ENCODE peak calls at places on chromosomes 1 and 21, in four cellular contexts. One of them, this sample, is unnamed. For H3K4me1 and H3K27me3, the result is how much of the 10 kb centered on the place peaks cover.

GRCh38 chr1:86992790-86993189 is 78.4 kb downstream of the HS2ST1 start:
- DNase-seq in colonic mucosa: no peak
- DNase-seq in mammary epithelial cell: no peak
- DNase-seq in IMR-90: no peak
- DNase-seq in this sample: no peak

GRCh38 chr1:205575294-205575885 is 56.4 kb downstream of the ELK4 start:
- DNase-seq in colonic mucosa: peak
- DNase-seq in mammary epithelial cell: no peak
- DNase-seq in IMR-90: no peak
- DNase-seq in this sample: no peak

GRCh38 chr1:214074477-214074876 is 86.7 kb downstream of the PROX1 start:
- DNase-seq in colonic mucosa: no peak
- DNase-seq in mammary epithelial cell: no peak
- DNase-seq in IMR-90: no peak
- DNase-seq in this sample: peak

GRCh38 chr1:160641323-160642280 is 5.2 kb downstream of the SLAMF1 start:
- DNase-seq in colonic mucosa: no peak
- DNase-seq in mammary epithelial cell: no peak
- DNase-seq in IMR-90: no peak
- DNase-seq in this sample: no peak

GRCh38 chr1:101162300-101162699 is 74.5 kb upstream of the S1PR1 start:
- DNase-seq in colonic mucosa: no peak
- DNase-seq in mammary epithelial cell: no peak
- DNase-seq in IMR-90: no peak
- DNase-seq in this sample: no peak

GRCh38 chr1:98940069-98940468 is 64.6 kb downstream of the PLPPR5 start:
- DNase-seq in colonic mucosa: no peak
- DNase-seq in mammary epithelial cell: no peak
- DNase-seq in IMR-90: no peak
- DNase-seq in this sample: no peak

GRCh38 chr1:20153000-20153418 is 13.9 kb downstream of the PLA2G2F start:
- DNase-seq in colonic mucosa: no peak
- DNase-seq in mammary epithelial cell: no peak
- DNase-seq in IMR-90: no peak
- DNase-seq in this sample: no peak

GRCh38 chr1:36609241-36610027 is 126.7 kb upstream of the CSF3R start:
- DNase-seq in colonic mucosa: peak
- DNase-seq in mammary epithelial cell: peak
- DNase-seq in IMR-90: peak
- DNase-seq in this sample: peak

GRCh38 chr1:92211166-92211565 is 6.5 kb upstream of the C1orf146 start:
- DNase-seq in colonic mucosa: no peak
- DNase-seq in mammary epithelial cell: peak
- DNase-seq in IMR-90: peak
- DNase-seq in this sample: no peak

GRCh38 chr1:1891349-1892078 is 627 bp upstream of the GNB1 start:
- DNase-seq in colonic mucosa: peak
- DNase-seq in mammary epithelial cell: peak
- DNase-seq in IMR-90: peak
- DNase-seq in this sample: peak

GRCh38 chr1:156571261-156571958 is 955 bp downstream of the IQGAP3 start:
- DNase-seq in colonic mucosa: peak
- DNase-seq in mammary epithelial cell: peak
- DNase-seq in IMR-90: peak
- DNase-seq in this sample: no peak

GRCh38 chr1:213983589-213984386 is 4.0 kb upstream of the PROX1 start:
- DNase-seq in colonic mucosa: no peak
- DNase-seq in mammary epithelial cell: no peak
- DNase-seq in IMR-90: no peak
- DNase-seq in this sample: no peak

GRCh38 chr1:178374016-178374415 is 122.7 kb downstream of the CLEC20A start:
- DNase-seq in colonic mucosa: no peak
- DNase-seq in mammary epithelial cell: no peak
- DNase-seq in IMR-90: no peak
- DNase-seq in this sample: no peak

GRCh38 chr1:21335750-21336168 is 45.5 kb upstream of the ECE1 start:
- DNase-seq in colonic mucosa: no peak
- DNase-seq in mammary epithelial cell: peak
- DNase-seq in IMR-90: no peak
- DNase-seq in this sample: no peak

GRCh38 chr1:203129501-203130231 is 2.1 kb downstream of the ADORA1 start:
- DNase-seq in colonic mucosa: no peak
- DNase-seq in mammary epithelial cell: no peak
- DNase-seq in IMR-90: no peak
- DNase-seq in this sample: no peak

GRCh38 chr1:119266386-119266785 is 102.2 kb upstream of the HAO2 start:
- DNase-seq in colonic mucosa: no peak
- DNase-seq in mammary epithelial cell: no peak
- DNase-seq in IMR-90: no peak
- DNase-seq in this sample: no peak

GRCh38 chr1:3731951-3732746 is 20.1 kb upstream of the CCDC27 start:
- DNase-seq in colonic mucosa: no peak
- DNase-seq in mammary epithelial cell: no peak
- DNase-seq in IMR-90: no peak
- DNase-seq in this sample: no peak

GRCh38 chr1:68269637-68270430 is 37.5 kb upstream of the WLS start:
- DNase-seq in colonic mucosa: no peak
- DNase-seq in mammary epithelial cell: peak
- DNase-seq in IMR-90: peak
- DNase-seq in this sample: no peak

GRCh38 chr1:78281580-78281979 is 209.2 kb upstream of the PTGFR start:
- DNase-seq in colonic mucosa: no peak
- DNase-seq in mammary epithelial cell: no peak
- DNase-seq in IMR-90: no peak
- DNase-seq in this sample: no peak

GRCh38 chr1:40944841-40945430 is 34.6 kb upstream of the CTPS1 start:
- DNase-seq in colonic mucosa: no peak
- DNase-seq in mammary epithelial cell: no peak
- DNase-seq in IMR-90: peak
- DNase-seq in this sample: no peak

GRCh38 chr21:20814090-20814489 is 184.1 kb upstream of the NCAM2 start:
- DNase-seq in colonic mucosa: no peak
- DNase-seq in mammary epithelial cell: no peak
- DNase-seq in IMR-90: no peak
- DNase-seq in this sample: no peak

GRCh38 chr1:61692155-61692783 is 32.7 kb downstream of the TM2D1 start:
- DNase-seq in colonic mucosa: peak
- DNase-seq in mammary epithelial cell: peak
- DNase-seq in IMR-90: peak
- DNase-seq in this sample: no peak

GRCh38 chr1:228082975-228083870 is 715 bp downstream of the ARF1 start:
- DNase-seq in colonic mucosa: peak
- DNase-seq in mammary epithelial cell: no peak
- DNase-seq in IMR-90: peak
- DNase-seq in this sample: no peak

GRCh38 chr1:226220473-226221189 is 2.8 kb upstream of the MIXL1 start:
- DNase-seq in colonic mucosa: no peak
- DNase-seq in mammary epithelial cell: no peak
- DNase-seq in IMR-90: no peak
- DNase-seq in this sample: no peak

GRCh38 chr1:119947468-119947867 is 51.2 kb upstream of the ADAM30 start:
- DNase-seq in colonic mucosa: no peak
- DNase-seq in mammary epithelial cell: peak
- DNase-seq in IMR-90: peak
- DNase-seq in this sample: no peak

GRCh38 chr1:70866522-70867256 is 180.9 kb downstream of the PTGER3 start:
- DNase-seq in colonic mucosa: no peak
- DNase-seq in mammary epithelial cell: no peak
- DNase-seq in IMR-90: no peak
- DNase-seq in this sample: no peak

GRCh38 chr1:85179517-85179916 is 21.3 kb downstream of the SYDE2 start:
- DNase-seq in colonic mucosa: no peak
- DNase-seq in mammary epithelial cell: no peak
- DNase-seq in IMR-90: no peak
- DNase-seq in this sample: no peak

GRCh38 chr1:225483818-225484656 is 56.2 kb upstream of the LBR start:
- DNase-seq in colonic mucosa: no peak
- DNase-seq in mammary epithelial cell: no peak
- DNase-seq in IMR-90: no peak
- DNase-seq in this sample: no peak

GRCh38 chr1:168469690-168470089 is 74.1 kb downstream of the XCL2 start:
- DNase-seq in colonic mucosa: peak
- DNase-seq in mammary epithelial cell: peak
- DNase-seq in IMR-90: peak
- DNase-seq in this sample: no peak

GRCh38 chr21:35404247-35404646 is 355.1 kb upstream of the RUNX1 start:
- DNase-seq in colonic mucosa: no peak
- DNase-seq in mammary epithelial cell: no peak
- DNase-seq in IMR-90: no peak
- DNase-seq in this sample: no peak

GRCh38 chr1:203289281-203289981 is 15.9 kb upstream of the BTG2 start:
- DNase-seq in colonic mucosa: peak
- DNase-seq in mammary epithelial cell: no peak
- DNase-seq in IMR-90: no peak
- DNase-seq in this sample: no peak

GRCh38 chr1:87951852-87952251 is 623.2 kb downstream of the LMO4 start:
- DNase-seq in colonic mucosa: no peak
- DNase-seq in mammary epithelial cell: no peak
- DNase-seq in IMR-90: peak
- DNase-seq in this sample: no peak

GRCh38 chr1:208772891-208773290 is 528.7 kb upstream of the PLXNA2 start:
- DNase-seq in colonic mucosa: no peak
- DNase-seq in mammary epithelial cell: no peak
- DNase-seq in IMR-90: no peak
- DNase-seq in this sample: no peak

GRCh38 chr1:198187973-198188588 is 31.3 kb downstream of the NEK7 start:
- DNase-seq in colonic mucosa: no peak
- DNase-seq in mammary epithelial cell: no peak
- DNase-seq in IMR-90: no peak
- DNase-seq in this sample: no peak

GRCh38 chr1:223772771-223773160 is 60.4 kb downstream of the CAPN2 start:
- DNase-seq in colonic mucosa: peak
- DNase-seq in mammary epithelial cell: no peak
- DNase-seq in IMR-90: no peak
- DNase-seq in this sample: no peak

GRCh38 chr1:101200513-101200912 is 36.3 kb upstream of the S1PR1 start:
- DNase-seq in colonic mucosa: no peak
- DNase-seq in mammary epithelial cell: peak
- DNase-seq in IMR-90: peak
- DNase-seq in this sample: no peak

GRCh38 chr21:15604424-15604823 is 125.4 kb upstream of the USP25 start:
- DNase-seq in colonic mucosa: no peak
- DNase-seq in mammary epithelial cell: peak
- DNase-seq in IMR-90: peak
- DNase-seq in this sample: peak

GRCh38 chr1:23958810-23959460 is 693 bp upstream of the PNRC2 start:
- DNase-seq in colonic mucosa: peak
- DNase-seq in mammary epithelial cell: peak
- DNase-seq in IMR-90: peak
- DNase-seq in this sample: peak
- H3K4me1 ChIP-seq in colonic mucosa: under half
- H3K4me1 ChIP-seq in mammary epithelial cell: under half
- H3K4me1 ChIP-seq in IMR-90: under half
- H3K4me1 ChIP-seq in this sample: under half

DNA sequence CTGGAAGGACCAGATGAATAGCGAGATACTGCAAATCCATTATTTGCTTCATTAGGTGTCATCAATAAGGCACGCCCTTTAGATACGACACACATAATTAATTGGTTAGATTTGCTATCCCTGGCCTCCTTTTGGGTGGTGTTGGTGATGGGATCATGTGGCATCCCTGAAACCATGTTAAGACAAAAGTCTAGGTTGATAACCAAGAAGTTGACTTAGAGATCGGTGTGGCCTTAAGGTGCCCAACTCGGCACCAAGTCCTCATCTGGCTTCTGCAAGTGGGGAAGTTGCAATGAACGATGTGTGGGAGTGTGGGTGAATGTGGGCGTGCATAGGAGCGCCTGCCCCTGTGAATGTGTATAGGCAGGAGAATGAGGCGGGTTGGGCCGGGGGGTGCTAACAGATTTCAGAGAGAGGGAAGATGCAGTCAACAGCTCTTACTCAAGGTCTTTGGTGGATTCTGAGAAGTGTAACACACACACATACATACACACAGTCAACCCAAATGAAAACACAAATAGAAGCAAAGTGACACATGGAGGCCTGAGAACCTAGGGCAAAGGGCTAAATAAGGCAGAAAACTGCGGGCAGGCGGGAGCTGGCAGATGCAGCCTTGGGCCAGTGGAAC is 415.7 kb upstream of the ESRRG start:
- DNase-seq in colonic mucosa: no peak
- DNase-seq in mammary epithelial cell: no peak
- DNase-seq in IMR-90: no peak
- DNase-seq in this sample: no peak
- H3K4me3 ChIP-seq in colonic mucosa: no peak
- H3K4me3 ChIP-seq in mammary epithelial cell: no peak
- H3K4me3 ChIP-seq in IMR-90: no peak
- H3K4me3 ChIP-seq in this sample: no peak

DNA sequence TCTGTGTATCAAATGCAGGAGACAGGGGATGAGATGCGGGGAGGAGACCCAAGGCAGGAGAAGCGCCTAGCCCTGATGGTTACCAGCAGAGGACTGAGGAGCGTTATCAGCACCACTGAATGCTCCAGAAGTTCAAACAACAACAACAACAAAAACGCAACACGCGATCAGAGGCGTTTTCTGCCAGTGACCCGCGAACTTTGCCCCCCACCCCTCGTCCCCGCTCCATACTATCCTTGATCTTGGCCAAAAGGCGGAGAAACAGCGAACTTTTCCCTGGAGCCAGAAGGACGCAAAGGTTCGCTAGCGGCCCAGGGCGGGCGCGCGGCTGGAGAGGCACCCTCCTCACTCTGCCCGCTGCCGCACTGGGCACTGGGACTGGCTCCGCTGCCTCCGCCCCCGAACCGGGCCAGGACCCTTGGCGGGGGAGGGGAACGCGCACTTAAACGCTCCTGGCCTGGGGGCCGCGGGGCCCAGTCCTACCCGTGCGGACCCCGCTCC is 699 bp downstream of the ECHDC2 start:
- DNase-seq in colonic mucosa: peak
- DNase-seq in mammary epithelial cell: peak
- DNase-seq in IMR-90: no peak
- DNase-seq in this sample: no peak
- H3K27me3 ChIP-seq in colonic mucosa: under half
- H3K27me3 ChIP-seq in mammary epithelial cell: under half
- H3K27me3 ChIP-seq in IMR-90: under half
- H3K27me3 ChIP-seq in this sample: under half

GRCh38 chr21:42301371-42302291 is 13.6 kb downstream of the TFF3 start:
- DNase-seq in colonic mucosa: no peak
- DNase-seq in mammary epithelial cell: no peak
- DNase-seq in IMR-90: no peak
- DNase-seq in this sample: no peak
- H3K4me1 ChIP-seq in colonic mucosa: under half
- H3K4me1 ChIP-seq in mammary epithelial cell: under half
- H3K4me1 ChIP-seq in IMR-90: under half
- H3K4me1 ChIP-seq in this sample: under half

GRCh38 chr1:63322944-63323865 is 838 bp downstream of the FOXD3 start:
- DNase-seq in colonic mucosa: peak
- DNase-seq in mammary epithelial cell: peak
- DNase-seq in IMR-90: no peak
- DNase-seq in this sample: peak

GRCh38 chr1:63321788-63322247 is 549 bp upstream of the FOXD3 start:
- DNase-seq in colonic mucosa: no peak
- DNase-seq in mammary epithelial cell: no peak
- DNase-seq in IMR-90: no peak
- DNase-seq in this sample: no peak

GRCh38 chr1:63321061-63321787 is 1.1 kb upstream of the FOXD3 start:
- DNase-seq in colonic mucosa: no peak
- DNase-seq in mammary epithelial cell: no peak
- DNase-seq in IMR-90: no peak
- DNase-seq in this sample: no peak

GRCh38 chr1:63323866-63324778 is 1.8 kb downstream of the FOXD3 start:
- DNase-seq in colonic mucosa: no peak
- DNase-seq in mammary epithelial cell: no peak
- DNase-seq in IMR-90: no peak
- DNase-seq in this sample: no peak

GRCh38 chr1:63322248-63322943 is at the start of gene FOXD3:
- DNase-seq in colonic mucosa: peak
- DNase-seq in mammary epithelial cell: peak
- DNase-seq in IMR-90: peak
- DNase-seq in this sample: peak
- H3K4me3 ChIP-seq in colonic mucosa: peak
- H3K4me3 ChIP-seq in mammary epithelial cell: peak
- H3K4me3 ChIP-seq in IMR-90: peak
- H3K4me3 ChIP-seq in this sample: peak